ENCODE peak calls at places on chromosomes 7 and 10, in eight cellular contexts. One of them, this sample, is unnamed.

GRCh38 chr10:113648478-113648877 is 15.4 kb downstream of the NRAP start:
- DNase-seq in astrocyte: peak; percentile 4
- DNase-seq in ascending aorta: no peak
- DNase-seq in A549: no peak
- DNase-seq in HepG2: no peak
- DNase-seq in body of pancreas: no peak
- DNase-seq in ovary: no peak
- DNase-seq in psoas muscle: no peak
- DNase-seq in this sample: no peak

GRCh38 chr7:80453699-80454340 is 58.0 kb downstream of the GNAT3 start:
- DNase-seq in ovary: no peak
- DNase-seq in body of pancreas: no peak
- DNase-seq in HepG2: peak; percentile 12
- DNase-seq in A549: peak; percentile 40
- DNase-seq in astrocyte: no peak
- DNase-seq in ascending aorta: no peak
- DNase-seq in psoas muscle: no peak
- DNase-seq in this sample: no peak

GRCh38 chr10:91077549-91078017 is 142.9 kb upstream of the PCGF5 start:
- DNase-seq in ovary: no peak
- DNase-seq in body of pancreas: peak; percentile 92
- DNase-seq in psoas muscle: peak; percentile 81
- DNase-seq in A549: no peak
- DNase-seq in ascending aorta: no peak
- DNase-seq in astrocyte: peak; percentile 41
- DNase-seq in HepG2: no peak
- DNase-seq in this sample: peak; percentile 92

GRCh38 chr10:4656576-4657194 is 169.3 kb upstream of the AKR1E2 start:
- DNase-seq in HepG2: peak; percentile 44
- DNase-seq in psoas muscle: peak; percentile 63
- DNase-seq in A549: peak; percentile 72
- DNase-seq in astrocyte: peak; percentile 25
- DNase-seq in ascending aorta: no peak
- DNase-seq in body of pancreas: peak; percentile 59
- DNase-seq in ovary: peak; percentile 26
- DNase-seq in this sample: peak; percentile 55

GRCh38 chr7:23893942-23894890 is 184.2 kb downstream of the STK31 start:
- DNase-seq in A549: no peak
- DNase-seq in psoas muscle: no peak
- DNase-seq in HepG2: no peak
- DNase-seq in body of pancreas: no peak
- DNase-seq in astrocyte: peak; percentile 51
- DNase-seq in ovary: no peak
- DNase-seq in ascending aorta: no peak
- DNase-seq in this sample: no peak

GRCh38 chr10:104406715-104407517 is 53.3 kb downstream of the CFAP58 start:
- DNase-seq in psoas muscle: no peak
- DNase-seq in HepG2: peak; percentile 17
- DNase-seq in ovary: no peak
- DNase-seq in astrocyte: peak; percentile 49
- DNase-seq in ascending aorta: no peak
- DNase-seq in A549: peak; percentile 35
- DNase-seq in body of pancreas: no peak
- DNase-seq in this sample: no peak

GRCh38 chr7:135645296-135645904 is 16.9 kb upstream of the STMP1 start:
- DNase-seq in HepG2: peak; percentile 31
- DNase-seq in psoas muscle: no peak
- DNase-seq in astrocyte: no peak
- DNase-seq in ascending aorta: no peak
- DNase-seq in body of pancreas: peak; percentile 31
- DNase-seq in ovary: no peak
- DNase-seq in A549: peak; percentile 55
- DNase-seq in this sample: no peak

GRCh38 chr7:2982831-2983230 is 60.8 kb downstream of the CARD11 start:
- DNase-seq in ascending aorta: no peak
- DNase-seq in A549: no peak
- DNase-seq in body of pancreas: peak; percentile 5
- DNase-seq in HepG2: no peak
- DNase-seq in ovary: no peak
- DNase-seq in psoas muscle: no peak
- DNase-seq in astrocyte: no peak
- DNase-seq in this sample: no peak

GRCh38 chr7:146654048-146654447 is 537.4 kb downstream of the CNTNAP2 start:
- DNase-seq in body of pancreas: no peak
- DNase-seq in A549: no peak
- DNase-seq in ascending aorta: no peak
- DNase-seq in HepG2: no peak
- DNase-seq in astrocyte: no peak
- DNase-seq in ovary: no peak
- DNase-seq in psoas muscle: no peak
- DNase-seq in this sample: no peak

GRCh38 chr7:74071121-74071520 is 12.5 kb upstream of the LIMK1 start:
- DNase-seq in HepG2: no peak
- DNase-seq in body of pancreas: no peak
- DNase-seq in A549: no peak
- DNase-seq in ovary: no peak
- DNase-seq in psoas muscle: no peak
- DNase-seq in astrocyte: no peak
- DNase-seq in ascending aorta: no peak
- DNase-seq in this sample: no peak

GRCh38 chr7:47328392-47329319 is 253.3 kb downstream of the TNS3 start:
- DNase-seq in A549: no peak
- DNase-seq in HepG2: no peak
- DNase-seq in psoas muscle: no peak
- DNase-seq in astrocyte: no peak
- DNase-seq in ovary: no peak
- DNase-seq in body of pancreas: no peak
- DNase-seq in ascending aorta: no peak
- DNase-seq in this sample: no peak

GRCh38 chr7:2628137-2628482 is 3.7 kb upstream of the TTYH3 start:
- DNase-seq in ascending aorta: no peak
- DNase-seq in A549: peak; percentile 29
- DNase-seq in ovary: no peak
- DNase-seq in psoas muscle: no peak
- DNase-seq in HepG2: peak; percentile 86
- DNase-seq in body of pancreas: no peak
- DNase-seq in astrocyte: no peak
- DNase-seq in this sample: no peak

GRCh38 chr10:68163735-68164134 is 54.4 kb downstream of the MYPN start:
- DNase-seq in ovary: no peak
- DNase-seq in astrocyte: no peak
- DNase-seq in psoas muscle: no peak
- DNase-seq in A549: no peak
- DNase-seq in ascending aorta: no peak
- DNase-seq in HepG2: peak; percentile 63
- DNase-seq in body of pancreas: no peak
- DNase-seq in this sample: no peak

GRCh38 chr10:86203162-86203905 is 163.3 kb downstream of the GRID1 start:
- DNase-seq in ovary: no peak
- DNase-seq in A549: peak; percentile 10
- DNase-seq in ascending aorta: no peak
- DNase-seq in HepG2: peak; percentile 7
- DNase-seq in astrocyte: no peak
- DNase-seq in psoas muscle: no peak
- DNase-seq in body of pancreas: no peak
- DNase-seq in this sample: no peak

GRCh38 chr10:4229106-4229505 is 444.1 kb upstream of the KLF6 start:
- DNase-seq in astrocyte: peak; percentile 53
- DNase-seq in A549: no peak
- DNase-seq in ascending aorta: no peak
- DNase-seq in HepG2: no peak
- DNase-seq in body of pancreas: no peak
- DNase-seq in ovary: no peak
- DNase-seq in psoas muscle: no peak
- DNase-seq in this sample: no peak

GRCh38 chr10:96638696-96639095 is 51.9 kb upstream of the TM9SF3 start:
- DNase-seq in A549: no peak
- DNase-seq in psoas muscle: no peak
- DNase-seq in astrocyte: no peak
- DNase-seq in ascending aorta: no peak
- DNase-seq in body of pancreas: no peak
- DNase-seq in HepG2: no peak
- DNase-seq in ovary: no peak
- DNase-seq in this sample: no peak

GRCh38 chr7:16785316-16785715 is 19.5 kb downstream of the AGR2 start:
- DNase-seq in HepG2: no peak
- DNase-seq in astrocyte: no peak
- DNase-seq in psoas muscle: no peak
- DNase-seq in body of pancreas: no peak
- DNase-seq in A549: no peak
- DNase-seq in ovary: no peak
- DNase-seq in ascending aorta: no peak
- DNase-seq in this sample: no peak

GRCh38 chr10:111973826-111974225 is 209.7 kb downstream of the GPAM start:
- DNase-seq in body of pancreas: no peak
- DNase-seq in astrocyte: no peak
- DNase-seq in A549: no peak
- DNase-seq in HepG2: no peak
- DNase-seq in ascending aorta: no peak
- DNase-seq in ovary: no peak
- DNase-seq in psoas muscle: no peak
- DNase-seq in this sample: no peak

GRCh38 chr7:145691377-145691914 is 425.2 kb upstream of the CNTNAP2 start:
- DNase-seq in ovary: no peak
- DNase-seq in psoas muscle: no peak
- DNase-seq in astrocyte: no peak
- DNase-seq in HepG2: no peak
- DNase-seq in A549: no peak
- DNase-seq in ascending aorta: no peak
- DNase-seq in body of pancreas: no peak
- DNase-seq in this sample: no peak

GRCh38 chr10:133397938-133398337 is 4.0 kb downstream of the MTG1 start:
- DNase-seq in psoas muscle: no peak
- DNase-seq in body of pancreas: no peak
- DNase-seq in ascending aorta: no peak
- DNase-seq in ovary: no peak
- DNase-seq in astrocyte: no peak
- DNase-seq in HepG2: no peak
- DNase-seq in A549: no peak
- DNase-seq in this sample: no peak

GRCh38 chr7:81775560-81775959 is 5.7 kb upstream of the HGF start:
- DNase-seq in A549: no peak
- DNase-seq in HepG2: no peak
- DNase-seq in astrocyte: no peak
- DNase-seq in ovary: no peak
- DNase-seq in psoas muscle: no peak
- DNase-seq in body of pancreas: no peak
- DNase-seq in ascending aorta: no peak
- DNase-seq in this sample: no peak

GRCh38 chr7:43834463-43835251 is 34.7 kb downstream of the MRPS24 start:
- DNase-seq in HepG2: no peak
- DNase-seq in astrocyte: peak; percentile 10
- DNase-seq in A549: peak; percentile 66
- DNase-seq in body of pancreas: peak; percentile 6
- DNase-seq in ovary: no peak
- DNase-seq in ascending aorta: no peak
- DNase-seq in psoas muscle: no peak
- DNase-seq in this sample: no peak
- H3K4me3 ChIP-seq in HepG2: peak overlapping the region; percentile 8
- H3K4me3 ChIP-seq in astrocyte: no peak overlapping the region
- H3K4me3 ChIP-seq in A549: peak overlapping the region; percentile 20
- H3K4me3 ChIP-seq in body of pancreas: no peak overlapping the region
- H3K4me3 ChIP-seq in ovary: no peak overlapping the region
- H3K4me3 ChIP-seq in ascending aorta: no peak overlapping the region
- H3K4me3 ChIP-seq in psoas muscle: peak overlapping the region; percentile 26
- H3K4me3 ChIP-seq in this sample: peak overlapping the region; percentile 18

DNA sequence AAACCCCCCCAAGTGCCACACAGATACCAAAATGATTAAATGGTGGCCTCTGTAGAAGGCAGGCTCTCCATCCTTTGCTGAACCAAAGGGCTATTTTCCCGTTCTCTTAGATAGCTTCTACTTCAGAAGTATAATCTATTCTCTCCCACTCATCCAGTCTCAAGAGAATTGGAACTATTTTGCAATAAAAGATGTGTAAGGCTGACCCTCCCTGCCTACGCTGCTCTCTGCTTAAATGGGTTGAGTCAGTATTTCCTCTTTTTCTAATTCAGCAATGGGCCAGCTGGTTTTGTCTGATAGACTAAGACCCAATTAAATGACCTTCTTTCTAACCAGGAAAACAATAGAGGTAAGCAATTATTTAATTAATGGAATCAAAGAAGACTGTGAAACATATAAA is 171.5 kb downstream of the ZNF365 start:
- DNase-seq in psoas muscle: no peak
- DNase-seq in astrocyte: peak; percentile 76
- DNase-seq in HepG2: no peak
- DNase-seq in ovary: no peak
- DNase-seq in A549: no peak
- DNase-seq in body of pancreas: peak; percentile 41
- DNase-seq in ascending aorta: no peak
- DNase-seq in this sample: no peak
- H3K4me1 ChIP-seq in psoas muscle: no peaks in the 10 kb centered on the region
- H3K4me1 ChIP-seq in astrocyte: no peaks in the 10 kb centered on the region
- H3K4me1 ChIP-seq in HepG2: peaks cover 10% of the 10 kb centered on the region
- H3K4me1 ChIP-seq in ovary: no peaks in the 10 kb centered on the region
- H3K4me1 ChIP-seq in A549: no peaks in the 10 kb centered on the region
- H3K4me1 ChIP-seq in body of pancreas: no peaks in the 10 kb centered on the region
- H3K4me1 ChIP-seq in ascending aorta: no peaks in the 10 kb centered on the region
- H3K4me1 ChIP-seq in this sample: no peaks in the 10 kb centered on the region

GRCh38 chr10:47360419-47361040 is 12.4 kb downstream of the RBP3 start:
- DNase-seq in body of pancreas: no peak
- DNase-seq in ovary: no peak
- DNase-seq in ascending aorta: no peak
- DNase-seq in HepG2: no peak
- DNase-seq in A549: no peak
- DNase-seq in psoas muscle: peak; percentile 22
- DNase-seq in astrocyte: no peak
- DNase-seq in this sample: peak; percentile 19
- TF ChIP-seq CTCF in body of pancreas: no peak
- TF ChIP-seq CTCF in ovary: no peak
- TF ChIP-seq CTCF in ascending aorta: no peak
- TF ChIP-seq CTCF in HepG2: no peak
- TF ChIP-seq CTCF in A549: no peak
- TF ChIP-seq CTCF in psoas muscle: no peak
- TF ChIP-seq CTCF in astrocyte: no peak
- TF ChIP-seq CTCF in this sample: no peak

DNA sequence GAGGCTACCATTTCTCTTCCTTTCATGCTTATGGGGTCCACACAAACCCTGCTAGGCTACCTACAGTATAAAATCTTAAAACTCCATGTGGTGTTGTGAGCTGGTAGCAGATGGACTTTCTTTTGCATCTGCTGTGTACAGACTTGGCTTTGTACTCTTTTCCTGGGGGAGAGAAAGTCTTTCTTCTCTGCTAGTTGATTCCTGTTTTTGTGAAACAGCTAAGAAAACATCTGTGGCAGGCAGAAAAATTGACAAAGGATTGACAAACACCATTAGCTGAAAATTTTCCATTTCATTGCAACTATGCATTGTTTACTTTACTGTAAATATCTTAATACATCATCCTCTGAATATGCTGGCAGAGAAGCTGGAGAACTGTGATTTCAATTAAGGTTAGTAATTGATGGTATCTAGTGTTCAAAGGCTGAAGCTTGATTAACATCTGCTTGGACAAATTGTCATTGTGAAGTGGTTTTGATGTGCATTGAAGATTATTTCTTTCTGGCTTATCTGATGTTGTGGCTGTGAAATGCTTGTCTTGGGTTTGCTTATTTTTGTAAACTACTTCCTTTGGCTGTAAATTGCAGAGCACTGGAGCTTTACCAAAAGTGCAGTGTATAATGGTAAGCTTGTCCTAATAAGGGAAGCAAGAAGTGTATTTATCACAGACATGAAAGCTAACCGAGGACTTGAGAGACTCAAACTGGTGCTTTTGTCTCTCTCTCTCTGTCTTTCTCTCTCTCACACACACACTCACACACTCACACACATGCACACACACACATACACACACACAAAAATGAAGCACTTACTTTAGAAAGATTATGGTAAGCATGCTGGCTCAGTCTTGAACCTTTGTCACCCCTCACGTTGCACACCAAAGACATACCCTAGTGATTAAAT is at the start of gene FOXP2:
- DNase-seq in HepG2: peak; percentile 3
- DNase-seq in ovary: no peak
- DNase-seq in A549: peak; percentile 21
- DNase-seq in ascending aorta: no peak
- DNase-seq in body of pancreas: no peak
- DNase-seq in astrocyte: peak; percentile 46
- DNase-seq in psoas muscle: no peak
- DNase-seq in this sample: no peak
- H3K4me3 ChIP-seq in HepG2: peak within 1 kb of the TSS; percentile 33
- H3K4me3 ChIP-seq in ovary: peak within 1 kb of the TSS; percentile 35
- H3K4me3 ChIP-seq in A549: no peak within 1 kb of the TSS
- H3K4me3 ChIP-seq in ascending aorta: peak within 1 kb of the TSS; percentile 6
- H3K4me3 ChIP-seq in body of pancreas: no peak within 1 kb of the TSS
- H3K4me3 ChIP-seq in astrocyte: peak within 1 kb of the TSS; percentile 59
- H3K4me3 ChIP-seq in psoas muscle: peak within 1 kb of the TSS; percentile 57
- H3K4me3 ChIP-seq in this sample: peak within 1 kb of the TSS; percentile 35